ENCODE peak calls at places on chromosome 17, in ten cellular contexts. One of them, this sample, is unnamed.

GRCh38 chr17:35314415-35315216 is 58.8 kb downstream of the SLFN11 start:
- DNase-seq in left colon: no peak
- DNase-seq in HT1080: no peak
- DNase-seq in NCI-H1092 treated with DMSO at 0.1 percent for 48 hours: no peak
- DNase-seq in activated gamma-delta T cell treated with Interleukin-2 at 50 U/mL for 16 hours: no peak
- DNase-seq in GM23248: peak; percentile 51
- DNase-seq in heart left ventricle: peak; percentile 59
- DNase-seq in heart right ventricle: no peak
- DNase-seq in small intestine: no peak
- DNase-seq in astrocyte: no peak
- DNase-seq in this sample: no peak

GRCh38 chr17:45381001-45381400 is 51.7 kb downstream of the ARHGAP27 start:
- DNase-seq in heart left ventricle: no peak
- DNase-seq in NCI-H1092 treated with DMSO at 0.1 percent for 48 hours: no peak
- DNase-seq in astrocyte: no peak
- DNase-seq in activated gamma-delta T cell treated with Interleukin-2 at 50 U/mL for 16 hours: no peak
- DNase-seq in GM23248: no peak
- DNase-seq in heart right ventricle: no peak
- DNase-seq in small intestine: peak; percentile 46
- DNase-seq in left colon: no peak
- DNase-seq in HT1080: no peak
- DNase-seq in this sample: no peak

GRCh38 chr17:1998426-1998784 is 26.7 kb downstream of the RTN4RL1 start:
- DNase-seq in NCI-H1092 treated with DMSO at 0.1 percent for 48 hours: no peak
- DNase-seq in astrocyte: no peak
- DNase-seq in activated gamma-delta T cell treated with Interleukin-2 at 50 U/mL for 16 hours: no peak
- DNase-seq in small intestine: peak; percentile 40
- DNase-seq in HT1080: no peak
- DNase-seq in left colon: no peak
- DNase-seq in heart left ventricle: no peak
- DNase-seq in heart right ventricle: no peak
- DNase-seq in GM23248: no peak
- DNase-seq in this sample: no peak

GRCh38 chr17:62986549-62986948 is 20.5 kb downstream of the TANC2 start:
- DNase-seq in HT1080: no peak
- DNase-seq in small intestine: no peak
- DNase-seq in NCI-H1092 treated with DMSO at 0.1 percent for 48 hours: no peak
- DNase-seq in heart left ventricle: no peak
- DNase-seq in GM23248: no peak
- DNase-seq in heart right ventricle: no peak
- DNase-seq in astrocyte: no peak
- DNase-seq in left colon: no peak
- DNase-seq in activated gamma-delta T cell treated with Interleukin-2 at 50 U/mL for 16 hours: no peak
- DNase-seq in this sample: no peak

GRCh38 chr17:73976147-73976546 is 227.3 kb upstream of the RPL38 start:
- DNase-seq in activated gamma-delta T cell treated with Interleukin-2 at 50 U/mL for 16 hours: no peak
- DNase-seq in astrocyte: no peak
- DNase-seq in NCI-H1092 treated with DMSO at 0.1 percent for 48 hours: no peak
- DNase-seq in left colon: no peak
- DNase-seq in heart left ventricle: no peak
- DNase-seq in GM23248: no peak
- DNase-seq in HT1080: no peak
- DNase-seq in heart right ventricle: no peak
- DNase-seq in small intestine: no peak
- DNase-seq in this sample: no peak

GRCh38 chr17:57557363-57557762 is 187.7 kb downstream of the CCDC182 start:
- DNase-seq in GM23248: no peak
- DNase-seq in heart left ventricle: no peak
- DNase-seq in astrocyte: no peak
- DNase-seq in NCI-H1092 treated with DMSO at 0.1 percent for 48 hours: no peak
- DNase-seq in heart right ventricle: no peak
- DNase-seq in small intestine: no peak
- DNase-seq in activated gamma-delta T cell treated with Interleukin-2 at 50 U/mL for 16 hours: no peak
- DNase-seq in HT1080: no peak
- DNase-seq in left colon: no peak
- DNase-seq in this sample: no peak

GRCh38 chr17:27319536-27320221 is 25.8 kb downstream of the WSB1 start:
- DNase-seq in heart right ventricle: peak; percentile 82
- DNase-seq in left colon: peak; percentile 76
- DNase-seq in NCI-H1092 treated with DMSO at 0.1 percent for 48 hours: peak; percentile 67
- DNase-seq in small intestine: peak; percentile 28
- DNase-seq in activated gamma-delta T cell treated with Interleukin-2 at 50 U/mL for 16 hours: no peak
- DNase-seq in heart left ventricle: peak; percentile 80
- DNase-seq in HT1080: no peak
- DNase-seq in astrocyte: peak; percentile 43
- DNase-seq in GM23248: peak; percentile 80
- DNase-seq in this sample: no peak

GRCh38 chr17:27473748-27474609 is 17.7 kb downstream of the KSR1 start:
- DNase-seq in heart right ventricle: peak; percentile 76
- DNase-seq in small intestine: no peak
- DNase-seq in left colon: peak; percentile 51
- DNase-seq in activated gamma-delta T cell treated with Interleukin-2 at 50 U/mL for 16 hours: peak; percentile 58
- DNase-seq in astrocyte: no peak
- DNase-seq in GM23248: no peak
- DNase-seq in HT1080: no peak
- DNase-seq in NCI-H1092 treated with DMSO at 0.1 percent for 48 hours: no peak
- DNase-seq in heart left ventricle: no peak
- DNase-seq in this sample: no peak

GRCh38 chr17:61324540-61324868 is 75.1 kb upstream of the TBX2 start:
- DNase-seq in activated gamma-delta T cell treated with Interleukin-2 at 50 U/mL for 16 hours: no peak
- DNase-seq in GM23248: no peak
- DNase-seq in NCI-H1092 treated with DMSO at 0.1 percent for 48 hours: no peak
- DNase-seq in heart left ventricle: no peak
- DNase-seq in small intestine: no peak
- DNase-seq in heart right ventricle: no peak
- DNase-seq in astrocyte: no peak
- DNase-seq in left colon: no peak
- DNase-seq in HT1080: peak; percentile 56
- DNase-seq in this sample: no peak

GRCh38 chr17:11608396-11608795 is 10.1 kb downstream of the DNAH9 start:
- DNase-seq in left colon: peak; percentile 76
- DNase-seq in small intestine: peak; percentile 48
- DNase-seq in GM23248: peak; percentile 1
- DNase-seq in astrocyte: no peak
- DNase-seq in heart left ventricle: no peak
- DNase-seq in heart right ventricle: peak; percentile 44
- DNase-seq in NCI-H1092 treated with DMSO at 0.1 percent for 48 hours: peak; percentile 2
- DNase-seq in activated gamma-delta T cell treated with Interleukin-2 at 50 U/mL for 16 hours: no peak
- DNase-seq in HT1080: peak; percentile 8
- DNase-seq in this sample: peak; percentile 74

GRCh38 chr17:42706732-42707131 is 24.4 kb downstream of the CNTNAP1 start:
- DNase-seq in NCI-H1092 treated with DMSO at 0.1 percent for 48 hours: no peak
- DNase-seq in GM23248: no peak
- DNase-seq in left colon: no peak
- DNase-seq in heart right ventricle: no peak
- DNase-seq in activated gamma-delta T cell treated with Interleukin-2 at 50 U/mL for 16 hours: peak; percentile 23
- DNase-seq in small intestine: no peak
- DNase-seq in heart left ventricle: no peak
- DNase-seq in HT1080: no peak
- DNase-seq in astrocyte: no peak
- DNase-seq in this sample: no peak

GRCh38 chr17:51354908-51355307 is 94.6 kb downstream of the UTP18 start:
- DNase-seq in small intestine: no peak
- DNase-seq in heart left ventricle: no peak
- DNase-seq in GM23248: no peak
- DNase-seq in HT1080: no peak
- DNase-seq in activated gamma-delta T cell treated with Interleukin-2 at 50 U/mL for 16 hours: no peak
- DNase-seq in NCI-H1092 treated with DMSO at 0.1 percent for 48 hours: peak; percentile 8
- DNase-seq in left colon: no peak
- DNase-seq in heart right ventricle: no peak
- DNase-seq in astrocyte: no peak
- DNase-seq in this sample: no peak

GRCh38 chr17:76275382-76276068 is 10.4 kb downstream of the UBALD2 start:
- DNase-seq in heart left ventricle: no peak
- DNase-seq in small intestine: no peak
- DNase-seq in heart right ventricle: no peak
- DNase-seq in astrocyte: no peak
- DNase-seq in left colon: no peak
- DNase-seq in NCI-H1092 treated with DMSO at 0.1 percent for 48 hours: no peak
- DNase-seq in GM23248: no peak
- DNase-seq in activated gamma-delta T cell treated with Interleukin-2 at 50 U/mL for 16 hours: no peak
- DNase-seq in HT1080: no peak
- DNase-seq in this sample: no peak

GRCh38 chr17:9219631-9220415 is 198.5 kb downstream of the NTN1 start:
- DNase-seq in heart left ventricle: no peak
- DNase-seq in astrocyte: no peak
- DNase-seq in activated gamma-delta T cell treated with Interleukin-2 at 50 U/mL for 16 hours: no peak
- DNase-seq in GM23248: no peak
- DNase-seq in heart right ventricle: no peak
- DNase-seq in NCI-H1092 treated with DMSO at 0.1 percent for 48 hours: no peak
- DNase-seq in small intestine: peak; percentile 37
- DNase-seq in left colon: no peak
- DNase-seq in HT1080: no peak
- DNase-seq in this sample: no peak

GRCh38 chr17:74227271-74227670 is 13.9 kb downstream of the TTYH2 start:
- DNase-seq in heart left ventricle: no peak
- DNase-seq in HT1080: no peak
- DNase-seq in heart right ventricle: no peak
- DNase-seq in left colon: no peak
- DNase-seq in GM23248: no peak
- DNase-seq in astrocyte: no peak
- DNase-seq in small intestine: no peak
- DNase-seq in NCI-H1092 treated with DMSO at 0.1 percent for 48 hours: no peak
- DNase-seq in activated gamma-delta T cell treated with Interleukin-2 at 50 U/mL for 16 hours: no peak
- DNase-seq in this sample: no peak

GRCh38 chr17:67068999-67069398 is 24.6 kb downstream of the CACNG1 start:
- DNase-seq in small intestine: no peak
- DNase-seq in GM23248: no peak
- DNase-seq in HT1080: no peak
- DNase-seq in astrocyte: peak; percentile 2
- DNase-seq in NCI-H1092 treated with DMSO at 0.1 percent for 48 hours: peak; percentile 51
- DNase-seq in heart right ventricle: no peak
- DNase-seq in heart left ventricle: no peak
- DNase-seq in activated gamma-delta T cell treated with Interleukin-2 at 50 U/mL for 16 hours: no peak
- DNase-seq in left colon: no peak
- DNase-seq in this sample: peak; percentile 65

GRCh38 chr17:38915639-38915995 is 9.8 kb upstream of the LASP1NB start:
- DNase-seq in activated gamma-delta T cell treated with Interleukin-2 at 50 U/mL for 16 hours: no peak
- DNase-seq in astrocyte: no peak
- DNase-seq in GM23248: no peak
- DNase-seq in HT1080: no peak
- DNase-seq in heart right ventricle: no peak
- DNase-seq in left colon: no peak
- DNase-seq in small intestine: no peak
- DNase-seq in NCI-H1092 treated with DMSO at 0.1 percent for 48 hours: no peak
- DNase-seq in heart left ventricle: no peak
- DNase-seq in this sample: no peak

GRCh38 chr17:76845524-76845923 is 22.7 kb upstream of the MGAT5B start:
- DNase-seq in heart right ventricle: no peak
- DNase-seq in left colon: no peak
- DNase-seq in HT1080: no peak
- DNase-seq in heart left ventricle: no peak
- DNase-seq in activated gamma-delta T cell treated with Interleukin-2 at 50 U/mL for 16 hours: no peak
- DNase-seq in astrocyte: peak; percentile 24
- DNase-seq in NCI-H1092 treated with DMSO at 0.1 percent for 48 hours: no peak
- DNase-seq in small intestine: peak; percentile 7
- DNase-seq in GM23248: peak; percentile 28
- DNase-seq in this sample: no peak

GRCh38 chr17:2808367-2809335 is 12.4 kb downstream of the RAP1GAP2 start:
- DNase-seq in NCI-H1092 treated with DMSO at 0.1 percent for 48 hours: no peak
- DNase-seq in small intestine: no peak
- DNase-seq in heart left ventricle: no peak
- DNase-seq in GM23248: no peak
- DNase-seq in heart right ventricle: no peak
- DNase-seq in HT1080: no peak
- DNase-seq in astrocyte: no peak
- DNase-seq in left colon: no peak
- DNase-seq in activated gamma-delta T cell treated with Interleukin-2 at 50 U/mL for 16 hours: no peak
- DNase-seq in this sample: no peak

GRCh38 chr17:2357237-2357636 is 19.9 kb downstream of the SGSM2 start:
- DNase-seq in astrocyte: no peak
- DNase-seq in HT1080: no peak
- DNase-seq in GM23248: no peak
- DNase-seq in heart left ventricle: no peak
- DNase-seq in left colon: no peak
- DNase-seq in small intestine: no peak
- DNase-seq in NCI-H1092 treated with DMSO at 0.1 percent for 48 hours: no peak
- DNase-seq in heart right ventricle: no peak
- DNase-seq in activated gamma-delta T cell treated with Interleukin-2 at 50 U/mL for 16 hours: no peak
- DNase-seq in this sample: no peak

GRCh38 chr17:31740611-31741082 is 118.4 kb downstream of the COPRS start:
- DNase-seq in NCI-H1092 treated with DMSO at 0.1 percent for 48 hours: no peak
- DNase-seq in left colon: no peak
- DNase-seq in HT1080: peak; percentile 37
- DNase-seq in astrocyte: peak; percentile 86
- DNase-seq in activated gamma-delta T cell treated with Interleukin-2 at 50 U/mL for 16 hours: no peak
- DNase-seq in small intestine: no peak
- DNase-seq in heart right ventricle: no peak
- DNase-seq in GM23248: peak; percentile 92
- DNase-seq in heart left ventricle: no peak
- DNase-seq in this sample: no peak

This sample was measured in NCI-H345.